ENCODE peak calls at places on chromosomes 2 and 18, in eight cellular contexts. One of them, this sample, is unnamed. For H3K9me3, the result is how much of the 10 kb centered on the place peaks cover.

GRCh38 chr2:120310136-120310535 is 35.8 kb upstream of the INHBB start:
- DNase-seq in upper lobe of left lung: no peak
- DNase-seq in adrenal gland: no peak
- DNase-seq in tibial nerve: no peak
- DNase-seq in breast epithelium: no peak
- DNase-seq in Peyer's patch: no peak
- DNase-seq in A549: no peak
- DNase-seq in stomach: no peak
- DNase-seq in this sample: no peak

GRCh38 chr18:76886112-76886511 is 63.8 kb downstream of the ZNF236 start:
- DNase-seq in upper lobe of left lung: no peak
- DNase-seq in adrenal gland: no peak
- DNase-seq in tibial nerve: no peak
- DNase-seq in breast epithelium: no peak
- DNase-seq in Peyer's patch: no peak
- DNase-seq in A549: no peak
- DNase-seq in stomach: no peak
- DNase-seq in this sample: no peak

GRCh38 chr2:61762292-61762691 is 91.6 kb downstream of the FAM161A start:
- DNase-seq in upper lobe of left lung: no peak
- DNase-seq in adrenal gland: no peak
- DNase-seq in tibial nerve: no peak
- DNase-seq in breast epithelium: no peak
- DNase-seq in Peyer's patch: no peak
- DNase-seq in A549: no peak
- DNase-seq in stomach: no peak
- DNase-seq in this sample: no peak

GRCh38 chr2:190698895-190699294 is 50.0 kb downstream of the NAB1 start:
- DNase-seq in upper lobe of left lung: no peak
- DNase-seq in adrenal gland: no peak
- DNase-seq in tibial nerve: no peak
- DNase-seq in breast epithelium: no peak
- DNase-seq in Peyer's patch: no peak
- DNase-seq in A549: peak
- DNase-seq in stomach: no peak
- DNase-seq in this sample: no peak

GRCh38 chr2:217279571-217279970 is 419.7 kb upstream of the TNP1 start:
- DNase-seq in upper lobe of left lung: no peak
- DNase-seq in adrenal gland: no peak
- DNase-seq in tibial nerve: no peak
- DNase-seq in breast epithelium: no peak
- DNase-seq in Peyer's patch: no peak
- DNase-seq in A549: no peak
- DNase-seq in stomach: no peak
- DNase-seq in this sample: no peak

GRCh38 chr2:118847447-118848172 is at the start of gene EN1:
- DNase-seq in upper lobe of left lung: peak
- DNase-seq in adrenal gland: no peak
- DNase-seq in tibial nerve: no peak
- DNase-seq in breast epithelium: no peak
- DNase-seq in Peyer's patch: no peak
- DNase-seq in A549: peak
- DNase-seq in stomach: no peak
- DNase-seq in this sample: no peak

GRCh38 chr18:34709631-34710429 is at the start of gene DTNA:
- DNase-seq in upper lobe of left lung: no peak
- DNase-seq in adrenal gland: no peak
- DNase-seq in tibial nerve: peak
- DNase-seq in breast epithelium: no peak
- DNase-seq in Peyer's patch: no peak
- DNase-seq in A549: no peak
- DNase-seq in stomach: no peak
- DNase-seq in this sample: no peak

GRCh38 chr18:75456277-75456676 is 28.8 kb upstream of the SMIM21 start:
- DNase-seq in upper lobe of left lung: no peak
- DNase-seq in adrenal gland: no peak
- DNase-seq in tibial nerve: no peak
- DNase-seq in breast epithelium: no peak
- DNase-seq in Peyer's patch: no peak
- DNase-seq in A549: no peak
- DNase-seq in stomach: no peak
- DNase-seq in this sample: no peak

GRCh38 chr2:48248251-48248933 is 281.6 kb upstream of the STON1 start:
- DNase-seq in upper lobe of left lung: no peak
- DNase-seq in adrenal gland: no peak
- DNase-seq in tibial nerve: no peak
- DNase-seq in breast epithelium: no peak
- DNase-seq in Peyer's patch: no peak
- DNase-seq in A549: peak
- DNase-seq in stomach: no peak
- DNase-seq in this sample: no peak

GRCh38 chr2:224038049-224038829 is 847 bp downstream of the SERPINE2 start:
- DNase-seq in upper lobe of left lung: no peak
- DNase-seq in adrenal gland: peak
- DNase-seq in tibial nerve: no peak
- DNase-seq in breast epithelium: no peak
- DNase-seq in Peyer's patch: no peak
- DNase-seq in A549: peak
- DNase-seq in stomach: no peak
- DNase-seq in this sample: no peak

GRCh38 chr18:46917808-46918600 is 602 bp downstream of the KATNAL2 start:
- DNase-seq in upper lobe of left lung: no peak
- DNase-seq in adrenal gland: peak
- DNase-seq in tibial nerve: peak
- DNase-seq in breast epithelium: no peak
- DNase-seq in Peyer's patch: peak
- DNase-seq in A549: peak
- DNase-seq in stomach: no peak
- DNase-seq in this sample: no peak

GRCh38 chr2:2850891-2851290 is 519.8 kb upstream of the MYT1L start:
- DNase-seq in upper lobe of left lung: no peak
- DNase-seq in adrenal gland: no peak
- DNase-seq in tibial nerve: no peak
- DNase-seq in breast epithelium: no peak
- DNase-seq in Peyer's patch: no peak
- DNase-seq in A549: no peak
- DNase-seq in stomach: no peak
- DNase-seq in this sample: no peak

GRCh38 chr18:32301976-32302743 is 112.3 kb downstream of the MEP1B start:
- DNase-seq in upper lobe of left lung: no peak
- DNase-seq in adrenal gland: no peak
- DNase-seq in tibial nerve: no peak
- DNase-seq in breast epithelium: no peak
- DNase-seq in Peyer's patch: no peak
- DNase-seq in A549: peak
- DNase-seq in stomach: no peak
- DNase-seq in this sample: no peak

GRCh38 chr2:42959148-42959992 is 167.0 kb upstream of the HAAO start:
- DNase-seq in upper lobe of left lung: no peak
- DNase-seq in adrenal gland: no peak
- DNase-seq in tibial nerve: peak
- DNase-seq in breast epithelium: no peak
- DNase-seq in Peyer's patch: no peak
- DNase-seq in A549: no peak
- DNase-seq in stomach: no peak
- DNase-seq in this sample: no peak

GRCh38 chr2:237532225-237532624 is 34.1 kb upstream of the PRLH start:
- DNase-seq in upper lobe of left lung: peak
- DNase-seq in adrenal gland: no peak
- DNase-seq in tibial nerve: no peak
- DNase-seq in breast epithelium: no peak
- DNase-seq in Peyer's patch: no peak
- DNase-seq in A549: no peak
- DNase-seq in stomach: no peak
- DNase-seq in this sample: no peak

GRCh38 chr18:24115628-24116027 is 23.2 kb upstream of the CABYR start:
- DNase-seq in upper lobe of left lung: no peak
- DNase-seq in adrenal gland: no peak
- DNase-seq in tibial nerve: no peak
- DNase-seq in breast epithelium: no peak
- DNase-seq in Peyer's patch: no peak
- DNase-seq in A549: no peak
- DNase-seq in stomach: no peak
- DNase-seq in this sample: no peak

GRCh38 chr18:24111936-24112335 is 26.9 kb upstream of the CABYR start:
- DNase-seq in upper lobe of left lung: no peak
- DNase-seq in adrenal gland: no peak
- DNase-seq in tibial nerve: no peak
- DNase-seq in breast epithelium: no peak
- DNase-seq in Peyer's patch: no peak
- DNase-seq in A549: peak
- DNase-seq in stomach: no peak
- DNase-seq in this sample: no peak

GRCh38 chr18:24114924-24115549 is 23.8 kb upstream of the CABYR start:
- DNase-seq in upper lobe of left lung: no peak
- DNase-seq in adrenal gland: no peak
- DNase-seq in tibial nerve: no peak
- DNase-seq in breast epithelium: no peak
- DNase-seq in Peyer's patch: no peak
- DNase-seq in A549: no peak
- DNase-seq in stomach: no peak
- DNase-seq in this sample: no peak

GRCh38 chr18:24112464-24112863 is 26.4 kb upstream of the CABYR start:
- DNase-seq in upper lobe of left lung: no peak
- DNase-seq in adrenal gland: peak
- DNase-seq in tibial nerve: no peak
- DNase-seq in breast epithelium: no peak
- DNase-seq in Peyer's patch: no peak
- DNase-seq in A549: no peak
- DNase-seq in stomach: no peak
- DNase-seq in this sample: no peak

DNA sequence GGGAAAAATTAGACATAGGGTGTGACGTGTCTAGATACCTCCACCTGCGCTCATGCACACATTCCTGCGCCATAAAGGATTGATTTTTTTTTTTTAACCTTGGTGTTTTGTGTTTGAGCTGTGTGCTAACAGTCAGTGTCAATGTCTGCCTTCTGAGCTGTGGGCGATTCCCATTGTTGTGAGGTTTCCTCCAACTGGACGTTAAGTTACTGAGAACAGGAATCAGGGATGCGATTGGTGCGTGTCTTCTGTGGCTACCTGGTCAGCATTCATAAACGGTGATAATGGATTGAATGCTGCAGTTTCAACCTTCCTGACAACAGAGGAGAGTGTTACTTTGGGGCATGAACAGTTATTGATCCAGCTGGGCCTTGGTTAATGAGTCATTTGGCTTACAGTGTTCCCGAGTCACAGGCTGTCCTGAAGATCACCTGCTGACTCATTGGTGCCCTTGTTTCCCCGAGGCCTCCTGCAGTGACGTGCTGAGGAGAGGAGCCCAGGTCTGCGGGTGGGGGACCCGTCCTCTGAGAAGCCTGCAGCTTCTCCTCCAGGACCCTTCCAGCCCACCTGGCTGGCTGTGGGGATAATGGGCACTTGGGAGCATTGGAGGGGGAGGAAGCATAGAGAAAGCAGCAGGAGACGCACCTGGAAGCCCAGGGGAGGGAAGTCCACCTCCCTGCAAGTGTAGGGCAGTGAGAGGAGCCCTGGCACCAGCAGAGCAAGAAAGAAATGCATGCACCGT is 25.8 kb upstream of the CABYR start:
- DNase-seq in upper lobe of left lung: no peak
- DNase-seq in adrenal gland: peak
- DNase-seq in tibial nerve: no peak
- DNase-seq in breast epithelium: no peak
- DNase-seq in Peyer's patch: peak
- DNase-seq in A549: peak
- DNase-seq in stomach: no peak
- DNase-seq in this sample: no peak
- H3K9me3 ChIP-seq in upper lobe of left lung: under half
- H3K9me3 ChIP-seq in adrenal gland: under half
- H3K9me3 ChIP-seq in tibial nerve: under half
- H3K9me3 ChIP-seq in breast epithelium: under half
- H3K9me3 ChIP-seq in Peyer's patch: under half
- H3K9me3 ChIP-seq in A549: under half
- H3K9me3 ChIP-seq in stomach: under half
- H3K9me3 ChIP-seq in this sample: under half

GRCh38 chr2:201118121-201118956 is 2.4 kb downstream of the CFLAR start:
- DNase-seq in upper lobe of left lung: peak
- DNase-seq in adrenal gland: peak
- DNase-seq in tibial nerve: peak
- DNase-seq in breast epithelium: peak
- DNase-seq in Peyer's patch: peak
- DNase-seq in A549: peak
- DNase-seq in stomach: peak
- DNase-seq in this sample: peak
- TF ChIP-seq CTCF in upper lobe of left lung: peak
- TF ChIP-seq CTCF in adrenal gland: peak
- TF ChIP-seq CTCF in tibial nerve: peak
- TF ChIP-seq CTCF in breast epithelium: peak
- TF ChIP-seq CTCF in Peyer's patch: peak
- TF ChIP-seq CTCF in A549: peak
- TF ChIP-seq CTCF in stomach: peak
- TF ChIP-seq CTCF in this sample: peak

DNA sequence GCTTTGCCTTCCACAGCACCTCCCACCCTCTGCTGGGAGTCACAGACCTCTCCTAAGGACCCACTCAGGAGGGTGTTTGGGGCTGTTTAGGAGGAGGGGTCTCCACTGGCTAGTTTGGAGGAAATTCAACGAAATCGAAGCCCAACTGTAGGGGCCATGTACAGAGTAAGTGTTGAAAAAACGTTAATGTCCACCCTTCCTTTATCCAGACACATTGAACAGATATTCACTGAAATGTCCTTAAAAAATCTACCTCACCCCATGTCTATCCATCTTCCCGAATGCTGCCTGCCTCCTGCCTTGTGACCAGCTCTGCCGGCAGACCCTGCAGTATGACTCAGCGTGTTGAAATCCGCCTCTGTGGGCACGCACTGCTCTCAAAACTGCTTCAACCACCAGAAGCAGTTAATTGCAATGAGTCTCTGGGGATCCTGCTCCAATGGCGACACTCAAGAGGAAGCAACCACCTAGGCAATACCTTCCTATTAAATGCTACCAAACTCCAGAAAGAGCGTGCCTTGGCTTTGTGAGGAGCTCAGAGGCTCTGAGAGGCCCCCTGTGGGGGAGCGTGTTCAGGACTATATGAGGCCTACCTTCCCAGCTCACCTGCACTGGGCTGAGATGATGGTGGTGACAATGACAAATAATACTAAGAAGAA is 61.4 kb upstream of the RTN4 start:
- DNase-seq in upper lobe of left lung: no peak
- DNase-seq in adrenal gland: peak
- DNase-seq in tibial nerve: peak
- DNase-seq in breast epithelium: no peak
- DNase-seq in Peyer's patch: no peak
- DNase-seq in A549: peak
- DNase-seq in stomach: peak
- DNase-seq in this sample: no peak
- TF ChIP-seq POLR2A in upper lobe of left lung: peak
- TF ChIP-seq POLR2A in adrenal gland: peak
- TF ChIP-seq POLR2A in tibial nerve: no peak
- TF ChIP-seq POLR2A in breast epithelium: no peak
- TF ChIP-seq POLR2A in Peyer's patch: no peak
- TF ChIP-seq POLR2A in A549: no peak
- TF ChIP-seq POLR2A in stomach: no peak
- TF ChIP-seq POLR2A in this sample: no peak

DNA sequence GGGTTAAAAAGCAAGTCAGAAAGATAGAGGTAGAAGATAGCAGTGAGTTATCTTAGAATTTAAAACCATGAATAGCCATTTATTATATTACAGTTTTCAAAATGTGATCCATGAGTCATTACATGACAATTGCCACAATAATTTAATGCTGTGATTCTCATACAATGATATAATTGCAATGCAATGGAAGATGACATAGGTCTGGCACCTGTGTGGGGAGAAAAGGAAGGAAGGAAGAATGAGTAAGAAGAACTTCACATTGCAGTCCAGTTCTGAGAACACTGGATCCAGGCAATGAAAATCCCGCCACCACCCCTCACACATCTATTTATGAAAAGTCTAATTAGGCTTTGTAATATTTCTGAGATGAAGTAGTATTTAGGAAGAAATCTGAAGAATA is 738.1 kb upstream of the LINC00305 start:
- DNase-seq in upper lobe of left lung: no peak
- DNase-seq in adrenal gland: no peak
- DNase-seq in tibial nerve: no peak
- DNase-seq in breast epithelium: no peak
- DNase-seq in Peyer's patch: no peak
- DNase-seq in A549: no peak
- DNase-seq in stomach: no peak
- DNase-seq in this sample: no peak
- H3K9me3 ChIP-seq in upper lobe of left lung: under half
- H3K9me3 ChIP-seq in adrenal gland: under half
- H3K9me3 ChIP-seq in tibial nerve: under half
- H3K9me3 ChIP-seq in breast epithelium: under half
- H3K9me3 ChIP-seq in Peyer's patch: under half
- H3K9me3 ChIP-seq in A549: under half
- H3K9me3 ChIP-seq in stomach: under half
- H3K9me3 ChIP-seq in this sample: under half

This sample was measured in esophagus squamous epithelium.